ENCODE peak calls at places on chromosome 22, in seven cellular contexts. R, Q, O, Z, U, G and M are unnamed samples.

GRCh38 chr22:30979932-30980331 is 10.9 kb downstream of the TUG1 start:
- DNase-seq in Q (no peak), G (no peak), O (no peak), Z (no peak), R (no peak), U (no peak), M (peak; percentile 30)

GRCh38 chr22:31605851-31606585 is 56.0 kb downstream of the PISD start:
- DNase-seq in R (no peak), O (no peak), U (no peak), Q (no peak), G (peak; percentile 84), Z (no peak), M (no peak)

GRCh38 chr22:43419371-43420080 is 7.7 kb downstream of the MPPED1 start:
- DNase-seq in R (no peak), Z (no peak), Q (no peak), U (no peak), O (no peak), G (no peak), M (no peak)

GRCh38 chr22:28759861-28760560 is 12.5 kb upstream of the CCDC117 start:
- DNase-seq in Q (peak; percentile 15), Z (peak; percentile 58), U (no peak), O (peak; percentile 18), R (no peak), G (no peak), M (peak; percentile 40)

GRCh38 chr22:32590556-32590955 is 115.9 kb downstream of the FBXO7 start:
- DNase-seq in O (peak; percentile 63), G (no peak), Q (peak; percentile 70), U (no peak), R (no peak), Z (no peak), M (no peak)

GRCh38 chr22:16917144-16918003 is 90.6 kb downstream of the GAB4 start:
- DNase-seq in Q (no peak), U (peak; percentile 89), G (peak; percentile 77), Z (peak; percentile 74), O (peak; percentile 15), R (peak; percentile 49), M (peak; percentile 80)

GRCh38 chr22:45472426-45472825 is 30.3 kb upstream of the FBLN1 start:
- DNase-seq in Q (no peak), G (no peak), U (no peak), Z (no peak), O (no peak), R (no peak), M (no peak)

GRCh38 chr22:31639640-31640039 is 22.4 kb downstream of the PISD start:
- DNase-seq in U (no peak), Q (no peak), G (no peak), O (no peak), Z (no peak), R (no peak), M (no peak)

GRCh38 chr22:19438286-19438685 is 5.9 kb downstream of the MRPL40 start:
- DNase-seq in R (no peak), Q (no peak), O (no peak), Z (no peak), U (no peak), G (no peak), M (no peak)

GRCh38 chr22:24134090-24134846 is 47.0 kb upstream of the SUSD2 start:
- DNase-seq in G (no peak), R (peak; percentile 61), Z (no peak), Q (no peak), U (no peak), O (no peak), M (peak; percentile 37)

GRCh38 chr22:42820075-42820763 is 36.9 kb downstream of the ARFGAP3 start:
- DNase-seq in U (no peak), G (peak; percentile 73), Q (peak; percentile 79), Z (no peak), O (peak; percentile 93), R (no peak), M (peak; percentile 37)

GRCh38 chr22:21791635-21792625 is 56.3 kb upstream of the YPEL1 start:
- DNase-seq in G (no peak), U (no peak), O (peak; percentile 62), R (no peak), Q (no peak), Z (no peak), M (no peak)

GRCh38 chr22:11066458-11067285 is 4461.3 kb upstream of the OR11H1 start:
- DNase-seq in Z (no peak), Q (no peak), R (no peak), O (no peak), U (no peak), G (no peak), M (no peak)

GRCh38 chr22:38006906-38007305 is 22.6 kb upstream of the SOX10 start:
- DNase-seq in G (no peak), R (no peak), U (no peak), Q (no peak), Z (no peak), O (no peak), M (no peak)

GRCh38 chr22:19232620-19233019 is 54.1 kb upstream of the SLC25A1 start:
- DNase-seq in Q (no peak), R (no peak), Z (no peak), O (no peak), G (no peak), U (no peak), M (no peak)

GRCh38 chr22:32557424-32557823 is 82.8 kb downstream of the FBXO7 start:
- DNase-seq in U (no peak), Q (peak; percentile 84), Z (no peak), R (no peak), G (no peak), O (no peak), M (no peak)

GRCh38 chr22:18031670-18032454 is 7.5 kb upstream of the MICAL3 start:
- DNase-seq in Q (peak; percentile 85), G (peak; percentile 95), O (peak; percentile 97), R (no peak), U (no peak), Z (no peak), M (peak; percentile 48)

GRCh38 chr22:44732661-44733060 is 19.7 kb upstream of the ARHGAP8 start:
- DNase-seq in Z (no peak), U (no peak), O (no peak), Q (no peak), R (no peak), G (no peak), M (no peak)

GRCh38 chr22:21098099-21098671 is 52.4 kb downstream of the LRRC74B start:
- DNase-seq in R (no peak), G (peak; percentile 14), U (no peak), Z (peak; percentile 19), Q (no peak), O (no peak), M (peak; percentile 74)

GRCh38 chr22:24390576-24390975 is 36.8 kb upstream of the ADORA2A start:
- DNase-seq in R (no peak), U (no peak), Z (no peak), Q (peak; percentile 66), G (peak; percentile 17), O (no peak), M (no peak)

GRCh38 chr22:50633771-50634170 is 5.8 kb upstream of the ARSA start:
- DNase-seq in O (no peak), Z (no peak), G (no peak), U (no peak), Q (no peak), R (no peak), M (no peak)
- H3K18ac ChIP-seq in O (no peak overlapping the region), Z (no peak overlapping the region), G (no peak overlapping the region), U (no peak overlapping the region), Q (no peak overlapping the region), R (no peak overlapping the region), M (no peak overlapping the region)

DNA sequence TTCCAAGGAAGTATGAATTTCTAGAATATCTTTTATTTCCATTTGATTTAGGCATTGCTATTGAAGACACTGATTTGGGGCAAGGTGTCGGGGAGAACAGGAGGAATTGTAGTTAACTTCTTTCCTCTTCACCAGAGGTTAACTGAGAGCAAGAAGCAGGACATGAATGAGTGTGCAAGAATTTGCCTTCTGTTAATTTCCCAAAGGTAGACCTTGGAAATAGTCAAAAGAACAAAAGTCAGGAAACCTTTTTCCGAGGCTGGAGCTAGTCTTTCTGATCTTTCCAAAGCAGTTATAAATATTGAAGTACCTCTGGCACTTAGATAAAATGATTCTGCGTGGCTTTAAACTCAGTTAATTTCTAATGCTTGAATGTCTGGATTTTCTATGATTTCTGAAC is 66.9 kb downstream of the MTMR3 start:
- DNase-seq in R (no peak), Q (no peak), G (no peak), Z (no peak), U (no peak), O (no peak), M (no peak)
- H3K18ac ChIP-seq in R (no peak overlapping the region), Q (no peak overlapping the region), G (no peak overlapping the region), Z (no peak overlapping the region), U (no peak overlapping the region), O (no peak overlapping the region), M (no peak overlapping the region)

DNA sequence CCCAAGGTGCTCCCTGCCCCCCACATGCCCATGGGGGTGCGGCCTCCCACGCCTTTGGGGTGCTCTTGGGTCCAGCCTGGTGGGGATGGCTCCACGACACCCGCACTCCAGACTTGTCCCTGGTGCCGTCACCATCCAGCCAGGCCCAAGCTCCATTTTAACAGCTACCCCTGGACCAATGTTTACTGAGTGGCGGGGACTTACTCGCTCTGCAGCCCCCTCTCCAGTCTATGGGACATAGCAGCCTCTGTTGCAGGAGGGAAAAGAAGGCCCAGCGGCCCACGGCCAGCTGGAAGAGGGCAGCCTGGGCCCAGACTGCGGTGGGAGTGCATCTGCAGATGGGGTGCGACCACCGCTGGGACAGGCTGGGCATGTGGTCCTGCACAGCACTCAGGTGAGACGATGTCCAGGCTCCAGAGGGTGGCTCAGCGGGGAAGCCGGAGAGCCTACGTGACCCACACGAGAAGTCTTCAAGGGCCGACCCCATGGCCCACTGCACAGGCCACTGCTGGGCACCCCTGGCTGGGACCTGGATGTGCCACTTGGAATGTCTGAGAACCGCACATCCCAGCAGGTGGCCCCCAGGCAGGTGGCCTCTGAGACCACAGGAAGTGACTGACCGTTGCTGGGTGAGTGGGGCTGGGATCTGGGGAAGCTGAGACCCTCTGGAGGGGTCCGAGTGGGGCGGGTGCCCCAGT is 18.1 kb downstream of the IL17REL start:
- DNase-seq in Q (no peak), U (peak; percentile 41), O (no peak), R (no peak), Z (no peak), G (no peak), M (no peak)
- H3K18ac ChIP-seq in Q (no peak overlapping the region), U (no peak overlapping the region), O (no peak overlapping the region), R (peak overlapping the region; percentile 45), Z (no peak overlapping the region), G (no peak overlapping the region), M (no peak overlapping the region)

DNA sequence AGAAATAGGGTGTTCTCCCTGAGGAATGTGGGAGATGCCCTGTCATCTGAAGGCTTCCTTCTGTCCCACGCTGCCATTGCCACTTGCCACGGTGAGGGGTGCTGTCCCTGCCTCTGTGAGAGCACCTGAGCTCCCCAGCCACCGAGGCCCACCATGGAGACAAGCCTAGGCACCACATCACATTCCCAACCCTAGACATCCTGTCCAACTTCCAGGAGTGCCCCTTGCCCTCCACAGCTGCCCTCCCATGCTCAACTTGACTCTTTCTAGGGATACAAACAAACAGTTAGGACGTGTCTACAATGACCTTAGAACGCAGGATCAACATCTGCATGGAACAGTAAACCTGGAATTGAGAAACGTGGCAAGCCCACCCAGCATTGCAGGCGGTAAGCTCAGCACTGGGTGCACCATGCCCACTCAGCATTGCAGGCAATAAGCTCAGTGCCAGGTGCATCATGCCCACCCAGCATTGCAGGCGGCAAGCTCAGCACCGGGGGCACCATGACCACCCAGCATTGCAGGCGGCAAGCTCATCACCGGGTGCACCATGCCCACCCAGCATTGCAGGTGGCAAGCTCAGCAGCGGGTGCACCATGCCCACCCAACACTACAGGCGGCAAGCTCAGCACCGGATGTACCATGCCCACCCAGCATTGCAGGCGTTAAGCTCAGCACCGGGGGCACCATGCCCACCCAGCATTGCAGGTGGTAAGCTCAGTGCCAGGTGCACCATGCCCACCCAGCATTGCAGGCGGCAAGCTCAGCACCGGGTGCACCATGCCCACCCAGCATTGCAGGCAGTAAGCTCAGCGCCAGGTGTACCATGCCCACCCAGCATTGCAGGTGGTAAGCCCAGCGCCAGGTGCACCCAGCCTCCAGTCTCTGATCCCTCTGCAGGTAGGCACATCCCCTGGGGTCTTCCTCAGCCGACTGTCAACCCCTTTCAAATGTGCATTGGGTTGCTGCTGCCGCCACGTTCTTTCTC is 1463.9 kb downstream of the TBC1D22A start:
- DNase-seq in O (no peak), G (no peak), R (no peak), Z (no peak), U (peak; percentile 27), Q (no peak), M (no peak)
- H3K18ac ChIP-seq in O (no peak overlapping the region), G (no peak overlapping the region), R (peak overlapping the region; percentile 11), Z (no peak overlapping the region), U (no peak overlapping the region), Q (no peak overlapping the region), M (no peak overlapping the region)